ENCODE peak calls at places on chromosomes 1 and 21, in seven cellular contexts. Z is foreskin fibroblast, J is tibial nerve, P is K562, X is neural progenitor cell, C is hepatocyte, I is GM12864. O is an unnamed sample.

GRCh38 chr1:36306210-36306901 is at the start of gene SH3D21:
- DNase-seq in X (peak), J (peak), C (peak), P (peak), I (no peak), Z (no peak), O (no peak)

GRCh38 chr1:223531742-223532341 is 133.7 kb downstream of the CAPN8 start:
- DNase-seq in X (peak), I (no peak), J (no peak), C (peak), Z (peak), P (peak), O (no peak)

GRCh38 chr1:11562664-11563063 is 83.7 kb downstream of the DISP3 start:
- DNase-seq in P (peak), J (no peak), Z (no peak), I (no peak), X (no peak), C (no peak), O (no peak)

GRCh38 chr1:224744521-224744920 is 128.4 kb downstream of the CNIH3 start:
- DNase-seq in J (no peak), X (no peak), I (no peak), Z (no peak), C (no peak), P (no peak), O (no peak)

GRCh38 chr1:96370752-96371151 is 350.8 kb upstream of the PTBP2 start:
- DNase-seq in C (peak), Z (peak), I (no peak), P (no peak), X (no peak), J (no peak), O (no peak)

GRCh38 chr1:79005945-79006344 is 585 bp downstream of the ADGRL4 start:
- DNase-seq in J (no peak), Z (no peak), I (no peak), X (peak), P (no peak), C (no peak), O (no peak)

GRCh38 chr1:8238141-8239038 is 79.5 kb upstream of the SLC45A1 start:
- DNase-seq in C (no peak), I (no peak), P (no peak), Z (peak), X (no peak), J (no peak), O (no peak)

GRCh38 chr1:86082183-86082582 is 74.4 kb downstream of the COL24A1 start:
- DNase-seq in X (no peak), J (no peak), P (no peak), I (no peak), Z (no peak), C (no peak), O (no peak)

GRCh38 chr1:245810181-245810727 is 655.5 kb downstream of the KIF26B start:
- DNase-seq in J (no peak), C (no peak), I (no peak), X (no peak), Z (no peak), P (no peak), O (no peak)

GRCh38 chr1:219535021-219535420 is 77.9 kb downstream of the ZC3H11B start:
- DNase-seq in Z (no peak), I (no peak), P (no peak), X (no peak), J (no peak), C (no peak), O (no peak)

GRCh38 chr1:115530407-115530806 is 111.4 kb upstream of the VANGL1 start:
- DNase-seq in J (no peak), Z (peak), I (no peak), C (no peak), P (no peak), X (no peak), O (no peak)

GRCh38 chr1:244349103-244349531 is 102.6 kb downstream of the ADSS2 start:
- DNase-seq in J (no peak), X (no peak), P (no peak), I (no peak), Z (peak), C (no peak), O (no peak)

GRCh38 chr1:205358579-205358978 is 1.9 kb upstream of the KLHDC8A start:
- DNase-seq in P (no peak), I (no peak), J (no peak), X (no peak), C (no peak), Z (no peak), O (no peak)

GRCh38 chr1:161484613-161485012 is 20.6 kb upstream of the FCGR2A start:
- DNase-seq in C (no peak), I (no peak), X (no peak), Z (no peak), J (no peak), P (peak), O (no peak)

GRCh38 chr21:37642493-37642892 is 273.8 kb downstream of the KCNJ6 start:
- DNase-seq in C (peak), P (peak), Z (no peak), X (peak), J (no peak), I (peak), O (peak)

GRCh38 chr1:28437260-28437923 is 67.9 kb downstream of the PHACTR4 start:
- DNase-seq in I (no peak), X (peak), Z (peak), P (no peak), J (no peak), C (peak), O (no peak)

GRCh38 chr1:54874079-54874830 is 12.7 kb downstream of the DHCR24 start:
- DNase-seq in Z (no peak), J (no peak), P (no peak), X (no peak), I (no peak), C (no peak), O (no peak)

GRCh38 chr1:47931395-47931794 is 65.8 kb downstream of the TRABD2B start:
- DNase-seq in J (no peak), I (no peak), Z (no peak), P (peak), X (no peak), C (no peak), O (no peak)

GRCh38 chr1:1229770-1230169 is 2.0 kb downstream of the SDF4 start:
- DNase-seq in X (no peak), I (no peak), J (no peak), P (no peak), C (no peak), Z (no peak), O (no peak)
- H3K4me3 ChIP-seq in X (no peak), I (no peak), J (peak), P (no peak), C (no peak), Z (no peak), O (peak)

GRCh38 chr1:100364731-100365130 is 12.4 kb downstream of the CDC14A start:
- DNase-seq in Z (no peak), J (no peak), I (no peak), C (no peak), P (no peak), X (no peak), O (no peak)
- TF ChIP-seq CTCF in Z (no peak), J (no peak), I (no peak), C (no peak), P (no peak), X (no peak), O (no peak)

GRCh38 chr21:22115746-22116145 is 1117.5 kb downstream of the NCAM2 start:
- DNase-seq in P (no peak), C (no peak), X (no peak), I (no peak), Z (no peak), J (no peak), O (no peak)
- H3K4me3 ChIP-seq in P (no peak), C (no peak), X (no peak), I (no peak), Z (no peak), J (no peak), O (no peak)

GRCh38 chr1:159089184-159089791 is 12.7 kb upstream of the AIM2 start:
- DNase-seq in C (no peak), X (peak), I (no peak), Z (no peak), P (peak), J (no peak), O (no peak)

GRCh38 chr1:159084152-159084551 is 7.6 kb upstream of the AIM2 start:
- DNase-seq in X (no peak), P (no peak), J (no peak), I (no peak), Z (no peak), C (no peak), O (no peak)

GRCh38 chr1:159088566-159089183 is 12.1 kb upstream of the AIM2 start:
- DNase-seq in I (no peak), X (no peak), J (no peak), Z (no peak), C (no peak), P (no peak), O (no peak)

GRCh38 chr1:159088050-159088449 is 11.5 kb upstream of the AIM2 start:
- DNase-seq in P (no peak), X (no peak), I (no peak), C (no peak), Z (peak), J (no peak), O (no peak)

GRCh38 chr1:159084867-159085266 is 8.3 kb upstream of the AIM2 start:
- DNase-seq in P (no peak), X (no peak), J (no peak), Z (no peak), I (no peak), C (no peak), O (no peak)
- TF ChIP-seq CTCF in P (no peak), X (no peak), J (no peak), Z (no peak), I (no peak), C (no peak), O (no peak)

GRCh38 chr1:164644774-164645634 is 86.0 kb downstream of the PBX1 start:
- DNase-seq in Z (peak), C (no peak), I (no peak), J (no peak), X (no peak), P (no peak), O (no peak)
- H3K4me3 ChIP-seq in Z (no peak), C (no peak), I (no peak), J (no peak), X (no peak), P (no peak), O (no peak)

DNA sequence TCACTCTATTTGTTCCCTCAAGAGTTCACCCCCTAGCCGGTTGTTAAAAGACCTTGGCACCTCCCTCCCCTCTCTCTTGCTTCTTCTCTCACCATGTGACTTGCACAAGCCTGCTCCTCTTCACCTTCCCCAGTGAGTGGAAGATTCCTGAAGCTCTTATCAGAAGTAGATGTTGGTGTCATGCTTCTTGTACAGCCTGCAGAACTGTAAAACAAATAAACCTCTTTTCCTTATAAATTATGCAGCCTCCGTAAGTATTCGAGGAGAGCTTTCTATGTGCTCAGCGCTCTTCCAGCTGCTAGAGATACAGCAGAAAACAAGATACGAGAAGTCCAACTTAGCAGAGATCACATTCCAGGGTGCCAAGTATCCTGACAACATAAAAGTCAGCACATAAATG is 147.0 kb upstream of the RUNX1 start:
- DNase-seq in X (no peak), J (no peak), C (no peak), I (no peak), P (no peak), Z (no peak), O (no peak)
- TF ChIP-seq CTCF in X (no peak), J (no peak), C (no peak), I (no peak), P (no peak), Z (no peak), O (no peak)